ENCODE peak calls at places on chromosomes 11 and 22, in nine cellular contexts. G is heart right ventricle, I is left lung, P is fibroblast of lung, X is transverse colon, K is H1, O is ovary, A is PC-9, Q is tibial artery. D is an unnamed sample. For H3K4me1, the result is how much of the 10 kb centered on the place peaks cover.

GRCh38 chr22:49550766-49551362 is 276.8 kb downstream of the BRD1 start:
- DNase-seq in G (no peak), I (no peak), P (no peak), X (no peak), K (no peak), O (peak), A (no peak), Q (peak), D (no peak)

GRCh38 chr11:11169715-11170351 is 183.2 kb downstream of the CSNK2A3 start:
- DNase-seq in G (no peak), I (no peak), P (no peak), X (no peak), K (no peak), O (no peak), A (no peak), Q (no peak), D (no peak)

GRCh38 chr11:111765984-111766833 is at the start of gene PPP2R1B:
- DNase-seq in G (peak), I (peak), P (peak), X (peak), K (peak), O (peak), A (peak), Q (peak), D (peak)

GRCh38 chr11:565921-566509 is 5.2 kb downstream of the RASSF7 start:
- DNase-seq in G (no peak), I (peak), P (no peak), X (no peak), K (no peak), O (peak), A (no peak), Q (no peak), D (no peak)

GRCh38 chr11:47523491-47524199 is 29.3 kb downstream of the CELF1 start:
- DNase-seq in G (no peak), I (no peak), P (peak), X (no peak), K (no peak), O (no peak), A (peak), Q (no peak), D (peak)

GRCh38 chr22:44759430-44760310 is 7.3 kb downstream of the ARHGAP8 start:
- DNase-seq in G (no peak), I (peak), P (no peak), X (no peak), K (no peak), O (no peak), A (no peak), Q (no peak), D (no peak)

GRCh38 chr22:26487996-26488395 is 4.3 kb downstream of the SRRD start:
- DNase-seq in G (no peak), I (no peak), P (peak), X (no peak), K (no peak), O (no peak), A (no peak), Q (no peak), D (no peak)

GRCh38 chr11:48005878-48006277 is 25.5 kb downstream of the PTPRJ start:
- DNase-seq in G (no peak), I (no peak), P (no peak), X (no peak), K (no peak), O (no peak), A (no peak), Q (peak), D (no peak)

GRCh38 chr11:6693342-6694228 is 10.4 kb upstream of the MRPL17 start:
- DNase-seq in G (no peak), I (no peak), P (peak), X (no peak), K (no peak), O (no peak), A (peak), Q (no peak), D (peak)

GRCh38 chr11:8031248-8032115 is 44.3 kb downstream of the EIF3F start:
- DNase-seq in G (no peak), I (no peak), P (no peak), X (no peak), K (no peak), O (peak), A (no peak), Q (no peak), D (no peak)

GRCh38 chr11:71155846-71156245 is 96.5 kb downstream of the SHANK2 start:
- DNase-seq in G (no peak), I (no peak), P (no peak), X (no peak), K (no peak), O (no peak), A (no peak), Q (no peak), D (no peak)

GRCh38 chr11:65653229-65654225 is 9.2 kb downstream of the RELA start:
- DNase-seq in G (no peak), I (no peak), P (no peak), X (peak), K (no peak), O (peak), A (no peak), Q (no peak), D (no peak)

GRCh38 chr11:33630936-33631748 is 69.5 kb downstream of the C11orf91 start:
- DNase-seq in G (no peak), I (no peak), P (no peak), X (no peak), K (no peak), O (no peak), A (no peak), Q (no peak), D (peak)

GRCh38 chr22:30574095-30574981 is at the start of gene GAL3ST1:
- DNase-seq in G (no peak), I (no peak), P (no peak), X (peak), K (no peak), O (peak), A (no peak), Q (no peak), D (no peak)

GRCh38 chr11:61533401-61533800 is 24.9 kb downstream of the LRRC10B start:
- DNase-seq in G (no peak), I (no peak), P (no peak), X (peak), K (no peak), O (no peak), A (no peak), Q (no peak), D (no peak)

GRCh38 chr22:24333301-24333700 is 62.7 kb downstream of the SPECC1L start:
- DNase-seq in G (no peak), I (no peak), P (peak), X (no peak), K (no peak), O (no peak), A (no peak), Q (no peak), D (peak)

GRCh38 chr11:128610765-128611617 is 23.6 kb upstream of the ETS1 start:
- DNase-seq in G (no peak), I (no peak), P (no peak), X (peak), K (no peak), O (no peak), A (no peak), Q (no peak), D (no peak)

GRCh38 chr22:24950272-24950902 is 2.1 kb upstream of the KIAA1671 start:
- DNase-seq in G (no peak), I (no peak), P (no peak), X (no peak), K (peak), O (no peak), A (no peak), Q (no peak), D (peak)

GRCh38 chr11:76689861-76690260 is 19.3 kb upstream of the LRRC32 start:
- DNase-seq in G (no peak), I (no peak), P (no peak), X (no peak), K (no peak), O (no peak), A (no peak), Q (no peak), D (no peak)

GRCh38 chr22:27150530-27150909 is 493.1 kb downstream of the MIAT start:
- DNase-seq in G (no peak), I (no peak), P (no peak), X (no peak), K (no peak), O (peak), A (no peak), Q (no peak), D (no peak)

GRCh38 chr11:12088047-12088481 is 22.3 kb upstream of the MICAL2 start:
- DNase-seq in G (peak), I (no peak), P (peak), X (peak), K (no peak), O (no peak), A (peak), Q (peak), D (peak)

DNA sequence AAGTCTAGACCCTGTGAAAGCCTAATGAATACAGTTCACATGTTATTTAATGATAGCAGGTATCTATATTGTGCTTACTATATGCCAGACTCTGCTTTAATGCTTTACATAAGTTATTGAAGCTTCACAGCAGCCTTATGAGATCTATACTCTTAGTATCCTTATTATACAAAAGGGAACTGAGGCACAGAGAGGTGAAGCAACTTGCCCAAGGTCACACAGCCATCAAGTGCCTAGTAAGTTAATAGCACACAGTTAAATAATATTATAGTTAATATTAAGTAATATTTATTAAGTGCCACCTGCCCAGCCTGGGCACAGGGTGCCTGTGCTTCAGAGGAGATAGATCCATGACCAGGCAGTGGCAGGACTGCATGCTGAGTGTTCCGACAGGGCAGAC is 78.1 kb downstream of the TP53I11 start:
- DNase-seq in G (no peak), I (no peak), P (no peak), X (no peak), K (no peak), O (no peak), A (no peak), Q (no peak), D (no peak)
- H3K4me1 ChIP-seq in G (under half), I (under half), P (under half), X (under half), K (under half), O (under half), A (under half), Q (under half), D (under half)

DNA sequence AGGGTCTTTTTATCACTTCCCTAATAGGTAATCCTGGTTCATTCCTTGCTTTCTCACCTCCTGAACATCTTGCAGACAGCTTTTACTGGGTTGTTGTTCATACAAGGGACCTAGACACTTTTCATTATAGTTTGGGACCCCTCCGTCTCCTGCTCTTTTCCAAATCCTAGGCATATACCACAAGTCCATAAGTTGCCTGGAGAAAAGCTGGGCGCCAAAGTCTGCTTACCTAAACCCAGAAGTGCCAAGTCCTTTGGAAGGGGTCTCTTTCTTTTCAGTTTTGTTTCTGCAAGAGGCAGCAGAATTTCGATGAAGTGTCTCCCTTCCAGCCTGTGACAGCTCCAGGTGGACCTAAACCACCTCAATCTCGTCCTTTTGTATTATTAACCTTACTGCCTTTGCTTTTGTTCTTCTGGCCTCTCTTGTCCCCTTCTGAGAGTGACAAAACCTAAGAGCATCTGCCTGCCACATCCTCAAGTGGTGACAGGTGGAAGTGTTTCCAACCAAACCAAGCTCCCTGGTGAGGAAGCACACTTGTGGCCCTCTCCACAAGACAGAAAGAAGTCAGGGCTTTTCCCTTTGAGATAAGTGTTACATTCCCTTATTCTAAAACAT is 19.5 kb upstream of the P2RY6 start:
- DNase-seq in G (no peak), I (no peak), P (no peak), X (no peak), K (no peak), O (no peak), A (no peak), Q (peak), D (no peak)
- TF ChIP-seq CTCF in G (no peak), I (no peak), P (no peak), X (no peak), K (peak), O (no peak), A (peak), Q (no peak), D (no peak)

DNA sequence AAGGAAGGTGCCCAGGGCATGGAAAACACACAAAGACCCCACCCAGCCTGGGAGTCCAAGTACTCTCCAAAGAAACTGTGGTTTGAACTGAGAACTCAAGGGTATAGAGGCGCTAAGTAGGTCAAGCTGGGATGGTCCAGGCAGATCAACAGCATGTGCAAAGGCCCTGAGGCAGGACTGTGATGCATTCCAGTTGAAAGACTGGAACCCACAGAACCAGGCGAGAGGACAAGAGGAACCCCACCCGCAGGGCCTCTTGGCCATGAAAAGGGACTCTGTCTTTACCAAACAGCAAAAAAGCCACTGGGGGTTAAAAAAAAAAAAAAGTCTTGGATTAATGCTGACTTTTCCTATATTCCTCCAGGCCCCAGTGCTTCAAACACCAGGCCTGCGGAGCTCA is 14.3 kb downstream of the CARD10 start:
- DNase-seq in G (no peak), I (no peak), P (no peak), X (no peak), K (no peak), O (no peak), A (no peak), Q (no peak), D (no peak)
- H3K4me1 ChIP-seq in G (half or more), I (under half), P (under half), X (half or more), K (under half), O (under half), A (under half), Q (under half), D (under half)

GRCh38 chr22:29519996-29520395 is 33.6 kb downstream of the THOC5 start:
- DNase-seq in G (no peak), I (no peak), P (no peak), X (no peak), K (no peak), O (no peak), A (no peak), Q (no peak), D (no peak)
- TF ChIP-seq CTCF in G (no peak), I (no peak), P (no peak), X (no peak), K (no peak), O (no peak), A (no peak), Q (no peak), D (no peak)

D was measured in foreskin keratinocyte.